ENCODE peak calls at places on chromosomes 12 and 14, in four cellular contexts. W, Y, C and R are unnamed samples.

GRCh38 chr12:112420740-112421139 is 2.0 kb downstream of the PTPN11 start:
- DNase-seq in W (no peak), Y (no peak), C (no peak), R (no peak)

GRCh38 chr14:102675396-102675795 is 82.9 kb downstream of the RCOR1 start:
- DNase-seq in W (no peak), Y (no peak), C (no peak), R (no peak)

GRCh38 chr14:99537399-99537798 is 56.2 kb downstream of the CCNK start:
- DNase-seq in W (no peak), Y (peak; percentile 61), C (no peak), R (no peak)

GRCh38 chr12:40692617-40693502 is 621 bp downstream of the CNTN1 start:
- DNase-seq in W (peak; percentile 78), Y (peak; percentile 54), C (peak; percentile 51), R (peak; percentile 10)

GRCh38 chr12:110224379-110225304 is 56.4 kb upstream of the ATP2A2 start:
- DNase-seq in W (no peak), Y (peak; percentile 89), C (peak; percentile 20), R (no peak)

GRCh38 chr14:59664741-59665140 is 88.1 kb upstream of the CCDC175 start:
- DNase-seq in W (no peak), Y (peak; percentile 15), C (no peak), R (no peak)

GRCh38 chr12:30996255-30996654 is 69.7 kb downstream of the TSPAN11 start:
- DNase-seq in W (no peak), Y (no peak), C (no peak), R (no peak)

GRCh38 chr12:44618960-44619359 is 257.2 kb downstream of the NELL2 start:
- DNase-seq in W (no peak), Y (no peak), C (no peak), R (no peak)

GRCh38 chr14:101980700-101981099 is 16.3 kb downstream of the DYNC1H1 start:
- DNase-seq in W (no peak), Y (peak; percentile 99), C (peak; percentile 64), R (no peak)

GRCh38 chr12:56518570-56518969 is 3.0 kb upstream of the RBMS2 start:
- DNase-seq in W (no peak), Y (peak; percentile 73), C (no peak), R (no peak)

GRCh38 chr12:53569174-53569557 is 57.0 kb downstream of the ATF7 start:
- DNase-seq in W (no peak), Y (peak; percentile 34), C (no peak), R (no peak)

GRCh38 chr14:75539562-75540478 is 17.6 kb downstream of the BATF start:
- DNase-seq in W (no peak), Y (no peak), C (no peak), R (no peak)

GRCh38 chr12:62414180-62414579 is 52.4 kb upstream of the MON2 start:
- DNase-seq in W (no peak), Y (no peak), C (no peak), R (no peak)

GRCh38 chr12:49014547-49014946 is 4.0 kb downstream of the PRKAG1 start:
- DNase-seq in W (no peak), Y (peak; percentile 23), C (no peak), R (no peak)

GRCh38 chr12:22609501-22609900 is 15.5 kb upstream of the ETNK1 start:
- DNase-seq in W (no peak), Y (no peak), C (no peak), R (no peak)

GRCh38 chr12:106861984-106862894 is 87.8 kb downstream of the RIC8B start:
- DNase-seq in W (no peak), Y (peak; percentile 82), C (no peak), R (no peak)

GRCh38 chr12:64608901-64609542 is 1.3 kb upstream of the RASSF3 start:
- DNase-seq in W (no peak), Y (peak; percentile 85), C (no peak), R (no peak)

GRCh38 chr12:62426095-62426488 is 40.5 kb upstream of the MON2 start:
- DNase-seq in W (no peak), Y (no peak), C (no peak), R (no peak)

GRCh38 chr12:109069307-109070231 is 17.2 kb downstream of the USP30 start:
- DNase-seq in W (no peak), Y (no peak), C (no peak), R (no peak)

GRCh38 chr14:95862243-95862642 is 14.4 kb upstream of the TUNAR start:
- DNase-seq in W (no peak), Y (no peak), C (no peak), R (no peak)

GRCh38 chr14:75249251-75249957 is 29.2 kb upstream of the FOS start:
- DNase-seq in W (no peak), Y (peak; percentile 67), C (no peak), R (no peak)

GRCh38 chr12:117402363-117402762 is 40.9 kb upstream of the NOS1 start:
- DNase-seq in W (no peak), Y (no peak), C (no peak), R (no peak)
- TF ChIP-seq CTCF in W (no peak), Y (no peak), C (no peak), R (no peak)

GRCh38 chr12:6896846-6897435 is 7.7 kb upstream of the LRRC23 start:
- DNase-seq in W (no peak), Y (no peak), C (no peak), R (no peak)

GRCh38 chr12:6888360-6888759 is 15.3 kb upstream of the SPSB2 start:
- DNase-seq in W (no peak), Y (peak; percentile 52), C (no peak), R (no peak)

GRCh38 chr12:6891637-6892036 is 13.0 kb upstream of the LRRC23 start:
- DNase-seq in W (no peak), Y (no peak), C (no peak), R (no peak)

GRCh38 chr12:6887460-6887859 is 14.4 kb upstream of the SPSB2 start:
- DNase-seq in W (no peak), Y (no peak), C (no peak), R (no peak)

DNA sequence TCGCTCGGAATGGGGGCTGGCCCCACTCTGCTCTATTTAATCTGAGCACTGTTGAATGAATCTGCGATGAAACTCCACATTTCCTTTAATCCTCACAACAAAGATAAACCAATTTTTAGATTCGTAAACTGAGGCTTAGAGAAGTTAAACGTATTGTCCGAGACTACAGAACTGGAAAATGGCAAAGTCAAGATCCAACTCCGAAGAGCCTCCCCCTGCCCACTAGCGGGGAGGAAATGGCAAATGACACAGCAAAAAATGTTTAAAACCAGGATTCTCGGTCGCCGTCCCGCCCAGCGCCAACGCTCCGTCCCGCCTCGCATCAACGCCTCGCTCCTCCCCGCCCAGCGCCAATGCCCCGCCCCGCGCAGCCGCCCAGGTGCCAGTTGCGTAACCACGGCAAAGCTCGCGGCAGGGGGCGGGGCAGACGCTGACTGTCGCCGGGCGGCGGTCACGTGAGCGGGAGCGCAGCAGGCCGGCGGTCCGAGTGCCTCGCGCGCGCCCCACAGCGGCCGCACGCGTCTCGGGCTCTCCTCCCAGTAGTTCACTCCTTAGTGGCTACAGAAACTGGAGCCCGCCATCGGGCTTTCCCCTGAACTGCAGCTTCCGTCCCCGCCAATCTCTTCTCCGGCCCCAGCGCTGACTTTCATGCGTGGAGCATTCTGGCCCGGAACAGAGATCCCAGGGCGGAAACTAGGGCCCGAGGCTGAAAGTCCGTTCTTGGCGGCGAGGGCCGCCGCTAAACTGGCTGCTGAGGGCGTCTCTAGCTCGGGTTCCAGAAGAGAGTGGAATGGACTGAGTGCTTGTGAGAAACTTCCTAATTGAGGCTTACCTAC is 13.6 kb upstream of the LRRC23 start:
- DNase-seq in W (peak; percentile 100), Y (peak; percentile 79), C (peak; percentile 98), R (peak; percentile 100)
- TF ChIP-seq CTCF in W (peak; percentile 94), Y (peak; percentile 75), C (peak; percentile 94), R (peak; percentile 99)

GRCh38 chr12:77608157-77608755 is 222.4 kb upstream of the NAV3 start:
- DNase-seq in W (no peak), Y (no peak), C (no peak), R (no peak)
- TF ChIP-seq CTCF in W (no peak), Y (no peak), C (no peak), R (no peak)

GRCh38 chr14:37598973-37599526 is 3.6 kb downstream of the TTC6 start:
- DNase-seq in W (no peak), Y (no peak), C (no peak), R (no peak)

GRCh38 chr14:37598085-37598972 is 2.9 kb downstream of the TTC6 start:
- DNase-seq in W (peak; percentile 87), Y (peak; percentile 33), C (no peak), R (no peak)

GRCh38 chr14:37601849-37602248 is 6.4 kb downstream of the TTC6 start:
- DNase-seq in W (no peak), Y (no peak), C (no peak), R (no peak)

GRCh38 chr14:37600880-37601741 is 5.7 kb downstream of the TTC6 start:
- DNase-seq in W (no peak), Y (peak; percentile 16), C (no peak), R (no peak)

GRCh38 chr14:37599527-37600368 is 4.3 kb downstream of the TTC6 start:
- DNase-seq in W (no peak), Y (peak; percentile 12), C (no peak), R (no peak)
- TF ChIP-seq CTCF in W (no peak), Y (peak; percentile 0), C (no peak), R (no peak)

GRCh38 chr12:42296503-42297109 is 29.3 kb downstream of the ZCRB1 start:
- DNase-seq in W (no peak), Y (no peak), C (no peak), R (no peak)
- TF ChIP-seq CTCF in W (no peak), Y (peak; percentile 39), C (no peak), R (peak; percentile 42)

GRCh38 chr12:67026847-67027246 is 242.3 kb upstream of the CAND1 start:
- DNase-seq in W (no peak), Y (no peak), C (no peak), R (no peak)

GRCh38 chr12:67025543-67026114 is 243.5 kb upstream of the CAND1 start:
- DNase-seq in W (no peak), Y (peak; percentile 38), C (no peak), R (peak; percentile 41)
- TF ChIP-seq CTCF in W (peak; percentile 54), Y (peak; percentile 61), C (peak; percentile 45), R (peak; percentile 72)